ENCODE peak calls at places on chromosomes 2 and 18, in six cellular contexts. X is H9, P is neuronal stem cell, M is IMR-90, N is H1, V is trophoblast cell. K is an unnamed sample.
A peak's percentile ranks its signal among the peaks of the same experiment; 100 is the strongest.

GRCh38 chr2:217933326-217933993 is 69.3 kb downstream of the TNS1 start:
- DNase-seq in P (no peak), N (no peak), M (no peak), V (no peak), X (no peak), K (no peak)

GRCh38 chr2:222663448-222663847 is 7.6 kb upstream of the FARSB start:
- DNase-seq in P (no peak), N (no peak), M (no peak), X (no peak), V (no peak), K (no peak)

GRCh38 chr2:124145982-124146381 is 120.9 kb downstream of the CNTNAP5 start:
- DNase-seq in X (no peak), P (no peak), M (no peak), N (no peak), V (no peak), K (no peak)

GRCh38 chr2:196696423-196697073 is 57.0 kb downstream of the CCDC150 start:
- DNase-seq in N (no peak), V (peak; percentile 14), X (no peak), P (no peak), M (peak; percentile 84), K (peak; percentile 74)

GRCh38 chr2:120210234-120210781 is 12.9 kb downstream of the TMEM185B start:
- DNase-seq in N (no peak), M (no peak), X (no peak), P (no peak), V (no peak), K (no peak)

GRCh38 chr2:239690651-239691631 is 290.1 kb upstream of the HDAC4 start:
- DNase-seq in V (no peak), M (no peak), N (no peak), X (no peak), P (no peak), K (no peak)

GRCh38 chr2:65379721-65380171 is 52.7 kb downstream of the SPRED2 start:
- DNase-seq in X (no peak), P (no peak), V (no peak), M (no peak), N (no peak), K (no peak)

GRCh38 chr2:212863185-212863588 is 288.2 kb downstream of the IKZF2 start:
- DNase-seq in N (peak; percentile 56), P (peak; percentile 24), M (no peak), V (peak; percentile 42), X (peak; percentile 64), K (peak; percentile 26)

GRCh38 chr2:128512664-128513415 is 194.2 kb upstream of the HS6ST1 start:
- DNase-seq in X (no peak), P (no peak), V (no peak), N (no peak), M (no peak), K (no peak)

GRCh38 chr2:85032621-85033020 is 61.7 kb downstream of the KCMF1 start:
- DNase-seq in X (no peak), M (peak; percentile 27), P (no peak), V (no peak), N (no peak), K (peak; percentile 27)

GRCh38 chr2:182852090-182852489 is 14.3 kb downstream of the FRZB start:
- DNase-seq in M (no peak), P (no peak), V (no peak), N (no peak), X (no peak), K (no peak)

GRCh38 chr18:13447621-13448020 is 229.1 kb downstream of the LDLRAD4 start:
- DNase-seq in P (no peak), V (peak; percentile 95), N (no peak), M (peak; percentile 48), X (peak; percentile 47), K (peak; percentile 48)

GRCh38 chr2:71474116-71474743 is 20.9 kb downstream of the DYSF start:
- DNase-seq in X (no peak), M (no peak), P (no peak), V (no peak), N (no peak), K (no peak)

GRCh38 chr2:225737556-225737955 is 338.0 kb downstream of the NYAP2 start:
- DNase-seq in N (no peak), P (no peak), X (no peak), V (no peak), M (peak; percentile 34), K (peak; percentile 8)

GRCh38 chr2:240597419-240598181 is 11.1 kb downstream of the CAPN10 start:
- DNase-seq in X (no peak), M (no peak), V (no peak), P (no peak), N (no peak), K (no peak)

GRCh38 chr18:30696201-30696600 is 346.3 kb downstream of the DSC3 start:
- DNase-seq in X (no peak), M (no peak), V (no peak), N (no peak), P (no peak), K (no peak)

GRCh38 chr2:51079945-51080344 is 48.0 kb upstream of the NRXN1 start:
- DNase-seq in P (no peak), M (peak; percentile 28), X (no peak), V (no peak), N (no peak), K (no peak)

GRCh38 chr2:152755029-152755428 is 36.6 kb downstream of the ARL6IP6 start:
- DNase-seq in N (peak; percentile 76), P (no peak), M (no peak), V (peak; percentile 25), X (peak; percentile 70), K (peak; percentile 30)

GRCh38 chr18:12046751-12047335 is 46.8 kb upstream of the ANKRD62 start:
- DNase-seq in V (no peak), X (no peak), P (no peak), N (no peak), M (no peak), K (no peak)

GRCh38 chr2:74524955-74525716 is 895 bp downstream of the DQX1 start:
- DNase-seq in X (no peak), V (no peak), N (no peak), P (no peak), M (no peak), K (no peak)

GRCh38 chr2:74526649-74527230 is 709 bp upstream of the DQX1 start:
- DNase-seq in N (no peak), V (no peak), X (no peak), P (no peak), M (no peak), K (no peak)

GRCh38 chr2:74525717-74526648 is at the start of gene DQX1:
- DNase-seq in M (peak; percentile 41), P (no peak), X (peak; percentile 78), N (peak; percentile 49), V (peak; percentile 72), K (no peak)

GRCh38 chr2:74524005-74524404 is 2.0 kb downstream of the DQX1 start:
- DNase-seq in P (no peak), V (no peak), M (no peak), X (no peak), N (no peak), K (no peak)

GRCh38 chr2:74522516-74522915 is 3.5 kb downstream of the DQX1 start:
- DNase-seq in P (no peak), M (no peak), N (no peak), V (no peak), X (no peak), K (no peak)
- H3K27ac ChIP-seq in P (no peak overlapping the region), M (no peak overlapping the region), N (no peak overlapping the region), V (no peak overlapping the region), X (no peak overlapping the region), K (no peak overlapping the region)

DNA sequence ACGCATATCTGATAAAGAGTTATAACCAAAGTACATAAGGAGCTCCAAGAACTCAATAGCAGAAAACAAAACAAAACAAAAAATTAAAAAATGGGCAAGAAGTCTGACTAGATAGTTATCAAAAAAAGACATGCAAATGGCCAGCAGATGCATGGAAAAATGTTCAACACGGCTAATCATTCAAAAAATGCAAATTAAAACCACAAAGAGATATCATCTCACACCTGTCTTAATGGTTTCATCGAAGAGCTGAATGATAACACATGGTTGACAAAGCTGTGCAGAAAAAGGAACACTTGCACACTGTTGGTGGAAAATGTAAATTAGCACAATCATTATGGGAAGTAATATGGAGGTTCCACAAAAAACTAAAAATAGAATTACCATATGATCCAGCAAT is 751.3 kb upstream of the POU3F3 start:
- DNase-seq in M (no peak), P (no peak), N (no peak), V (no peak), X (no peak), K (no peak)
- H3K9ac ChIP-seq in M (no peak overlapping the region), P (no peak overlapping the region), N (no peak overlapping the region), V (no peak overlapping the region), X (no peak overlapping the region), K (no peak overlapping the region)

DNA sequence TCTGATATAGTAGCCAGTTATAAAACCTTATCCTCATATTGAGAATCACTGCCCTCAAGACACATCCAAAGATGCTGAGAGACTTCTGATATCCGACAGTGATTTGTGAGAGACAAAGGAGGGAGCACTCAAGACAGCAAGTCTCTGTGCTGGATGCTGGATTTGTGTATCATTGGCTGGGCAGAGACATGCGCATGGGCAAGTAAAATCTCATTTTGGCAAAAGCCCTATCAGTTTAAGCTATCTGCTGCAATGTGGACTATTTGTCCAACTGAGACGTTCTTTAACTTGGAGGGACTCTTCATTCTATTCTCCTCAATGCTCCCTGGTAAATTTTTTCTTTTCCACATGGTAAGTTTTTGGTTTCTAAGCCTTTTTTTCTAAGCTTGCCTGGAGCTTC is 107.5 kb downstream of the SS18 start:
- DNase-seq in N (no peak), V (no peak), M (no peak), X (no peak), P (no peak), K (no peak)
- H4K91ac ChIP-seq in N (no peak overlapping the region), V (no peak overlapping the region), M (no peak overlapping the region), X (no peak overlapping the region), P (no peak overlapping the region), K (no peak overlapping the region)

GRCh38 chr2:55874338-55874737 is 49.2 kb downstream of the EFEMP1 start:
- DNase-seq in N (no peak), M (no peak), X (no peak), V (no peak), P (no peak), K (no peak)

GRCh38 chr2:55877101-55877500 is 46.5 kb downstream of the EFEMP1 start:
- DNase-seq in X (no peak), M (no peak), V (no peak), N (no peak), P (no peak), K (no peak)

GRCh38 chr2:55876425-55877084 is 47.0 kb downstream of the EFEMP1 start:
- DNase-seq in V (no peak), P (no peak), M (no peak), X (no peak), N (no peak), K (no peak)

GRCh38 chr2:55871637-55872036 is 51.9 kb downstream of the EFEMP1 start:
- DNase-seq in P (no peak), X (no peak), V (no peak), M (no peak), N (no peak), K (no peak)

DNA sequence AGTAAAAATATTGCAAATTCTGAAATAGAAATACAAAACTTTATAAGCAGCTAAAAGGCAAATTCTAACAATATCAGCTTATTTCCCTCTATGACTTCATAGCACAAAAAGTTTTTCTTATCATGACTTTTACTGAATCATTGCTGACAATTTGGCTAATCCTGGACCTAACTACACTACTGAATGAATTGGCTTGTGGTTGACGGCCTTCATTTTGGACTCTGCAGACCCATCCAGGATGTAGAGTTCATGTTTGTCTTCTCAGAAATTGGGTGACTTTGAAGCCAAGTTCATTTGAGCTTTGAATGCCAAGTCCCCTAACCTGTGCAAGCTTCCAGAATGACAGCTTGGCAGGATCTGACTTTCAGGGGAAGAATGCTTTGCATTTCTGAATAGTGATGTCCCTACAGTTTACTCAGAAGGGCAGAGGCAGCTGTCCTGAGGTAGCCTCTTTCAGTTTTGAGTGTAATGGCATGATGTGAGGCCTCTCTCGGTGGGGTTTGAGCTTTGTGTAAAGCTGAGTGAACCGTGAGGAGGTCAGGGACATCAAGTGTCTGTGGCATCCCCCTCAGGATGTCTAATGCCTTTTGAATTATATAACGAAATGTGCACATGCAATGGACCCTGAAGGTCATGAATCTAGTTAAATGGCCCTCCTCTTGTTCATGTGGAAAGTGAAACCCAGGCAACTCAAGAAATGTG is 48.0 kb downstream of the EFEMP1 start:
- DNase-seq in N (no peak), V (no peak), P (no peak), M (peak; percentile 81), X (no peak), K (peak; percentile 34)
- H3K27ac ChIP-seq in N (no peak overlapping the region), V (no peak overlapping the region), P (no peak overlapping the region), M (peak overlapping the region; percentile 62), X (no peak overlapping the region), K (no peak overlapping the region)

K was measured in mesenchymal stem cell.